ENCODE peak calls at places on chromosomes 5 and 9, in five cellular contexts. W is choroid plexus epithelial cell, K is gastrocnemius medialis, E is heart left ventricle, G is A549. P is an unnamed sample.

GRCh38 chr5:96565843-96566242 is 96.3 kb upstream of the CAST start:
- DNase-seq in E (no peak), K (no peak), W (peak), G (peak), P (peak)

GRCh38 chr5:73412597-73412988 is 36.0 kb downstream of the FOXD1 start:
- DNase-seq in K (no peak), E (no peak), G (peak), W (peak), P (no peak)

GRCh38 chr5:132821350-132821749 is 8.2 kb downstream of the SOWAHA start:
- DNase-seq in K (no peak), E (no peak), G (no peak), W (no peak), P (no peak)

GRCh38 chr9:129285979-129286772 is 108.1 kb upstream of the IER5L start:
- DNase-seq in G (no peak), E (no peak), K (no peak), W (no peak), P (no peak)

GRCh38 chr9:128098017-128098935 is 29.3 kb downstream of the PTGES2 start:
- DNase-seq in W (peak), K (peak), G (peak), E (peak), P (peak)

GRCh38 chr9:128024761-128025308 is 42.3 kb downstream of the NAIF1 start:
- DNase-seq in W (no peak), E (no peak), G (no peak), K (no peak), P (no peak)

GRCh38 chr5:57470339-57470738 is 12.3 kb downstream of the ACTBL2 start:
- DNase-seq in G (no peak), E (no peak), K (no peak), W (no peak), P (no peak)

GRCh38 chr9:96185518-96186156 is 116.3 kb downstream of the HSD17B3 start:
- DNase-seq in G (no peak), W (no peak), E (no peak), K (no peak), P (no peak)

GRCh38 chr9:121303456-121304451 is 35.8 kb downstream of the GSN start:
- DNase-seq in W (no peak), K (no peak), E (peak), G (peak), P (no peak)

GRCh38 chr9:113541019-113541900 is 77.7 kb downstream of the RGS3 start:
- DNase-seq in G (peak), K (no peak), E (peak), W (peak), P (peak)

GRCh38 chr5:74866653-74867162 is 521 bp upstream of the FAM169A start:
- DNase-seq in K (no peak), G (peak), W (no peak), E (no peak), P (no peak)

GRCh38 chr5:140595538-140595937 is 30.9 kb downstream of the SLC35A4 start:
- DNase-seq in W (no peak), E (no peak), G (no peak), K (peak), P (no peak)

GRCh38 chr9:102770704-102771103 is 224.4 kb upstream of the CYLC2 start:
- DNase-seq in G (no peak), W (no peak), K (no peak), E (no peak), P (no peak)

GRCh38 chr9:129722913-129723312 is 29.9 kb downstream of the PTGES start:
- DNase-seq in K (no peak), G (no peak), E (no peak), W (no peak), P (no peak)

GRCh38 chr5:154315756-154316155 is 125.2 kb downstream of the GALNT10 start:
- DNase-seq in E (no peak), G (no peak), W (no peak), K (no peak), P (no peak)

GRCh38 chr5:137708062-137708461 is 27.8 kb downstream of the KLHL3 start:
- DNase-seq in G (no peak), K (no peak), W (no peak), E (no peak), P (no peak)

GRCh38 chr9:93486269-93486668 is 32.9 kb upstream of the FAM120AOS start:
- DNase-seq in E (no peak), W (peak), K (no peak), G (no peak), P (peak)

GRCh38 chr5:73282383-73282782 is 109.4 kb downstream of the TMEM174 start:
- DNase-seq in G (no peak), K (no peak), E (no peak), W (no peak), P (no peak)

GRCh38 chr9:131382850-131383729 is 10.8 kb upstream of the PRRC2B start:
- DNase-seq in W (peak), K (peak), G (peak), E (peak), P (peak)

GRCh38 chr9:108535526-108535925 is 320.3 kb downstream of the ACTL7B start:
- DNase-seq in W (peak), K (no peak), G (peak), E (no peak), P (no peak)

GRCh38 chr5:95812100-95812472 is 10.4 kb downstream of the GLRX start:
- DNase-seq in E (peak), W (peak), K (no peak), G (no peak), P (peak)

GRCh38 chr5:134626369-134627014 is 6.1 kb downstream of the SAR1B start:
- DNase-seq in W (peak), E (no peak), K (peak), G (peak), P (peak)

GRCh38 chr5:128782446-128782845 is 182.8 kb upstream of the SLC27A6 start:
- DNase-seq in G (peak), E (peak), K (peak), W (peak), P (peak)

GRCh38 chr9:93025736-93026135 is 32.8 kb upstream of the SUSD3 start:
- DNase-seq in K (no peak), E (no peak), G (no peak), W (no peak), P (no peak)

GRCh38 chr5:5066276-5067186 is 73.6 kb upstream of the ADAMTS16 start:
- DNase-seq in K (no peak), E (no peak), W (peak), G (no peak), P (no peak)

GRCh38 chr5:169860585-169860984 is 119.7 kb downstream of the INSYN2B start:
- DNase-seq in G (no peak), W (no peak), E (no peak), K (no peak), P (no peak)

GRCh38 chr9:81456431-81456970 is 232.8 kb downstream of the TLE1 start:
- DNase-seq in W (peak), E (no peak), K (no peak), G (no peak), P (peak)

GRCh38 chr5:10489810-10490426 is 48.2 kb downstream of the ROPN1L start:
- DNase-seq in K (no peak), W (peak), G (no peak), E (no peak), P (no peak)

GRCh38 chr9:132798817-132799790 is 79.0 kb downstream of the AK8 start:
- DNase-seq in E (peak), W (peak), G (no peak), K (no peak), P (peak)

GRCh38 chr5:174386306-174386705 is 338.1 kb upstream of the MSX2 start:
- DNase-seq in G (no peak), K (no peak), E (no peak), W (no peak), P (no peak)

GRCh38 chr5:82440041-82440440 is 161.9 kb upstream of the RPS23 start:
- DNase-seq in G (no peak), K (no peak), W (peak), E (no peak), P (peak)

GRCh38 chr5:39466804-39467203 is 42.0 kb upstream of the DAB2 start:
- DNase-seq in W (no peak), E (no peak), G (no peak), K (no peak), P (no peak)

DNA sequence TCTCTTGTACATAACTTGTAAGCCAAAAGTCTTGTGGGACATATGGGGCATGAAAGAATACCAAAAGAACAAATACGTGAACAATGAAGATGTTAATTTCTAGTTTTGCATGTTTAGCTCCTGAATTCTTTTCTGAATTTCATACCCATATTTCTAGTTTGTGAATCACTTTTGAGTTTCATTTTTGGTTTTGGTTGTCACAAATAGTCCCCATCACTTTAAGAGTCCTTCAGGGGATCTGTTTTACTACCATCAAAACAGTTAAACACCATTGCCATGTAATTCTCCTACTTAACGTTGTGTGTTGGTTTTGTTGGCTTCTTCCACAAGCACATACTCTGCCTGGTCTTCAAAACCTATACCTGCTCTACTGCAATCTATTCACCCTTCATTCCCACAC is 27.0 kb downstream of the VCAN start:
- DNase-seq in W (no peak), G (no peak), K (no peak), E (no peak), P (no peak)
- H3K4me3 ChIP-seq in W (no peak), G (no peak), K (no peak), E (no peak), P (no peak)

GRCh38 chr5:149730620-149731331 is 666 bp downstream of the PPARGC1B start:
- DNase-seq in G (peak), K (peak), W (peak), E (peak), P (peak)
- TF ChIP-seq CTCF in G (peak), K (no peak), W (no peak), E (peak), P (no peak)

DNA sequence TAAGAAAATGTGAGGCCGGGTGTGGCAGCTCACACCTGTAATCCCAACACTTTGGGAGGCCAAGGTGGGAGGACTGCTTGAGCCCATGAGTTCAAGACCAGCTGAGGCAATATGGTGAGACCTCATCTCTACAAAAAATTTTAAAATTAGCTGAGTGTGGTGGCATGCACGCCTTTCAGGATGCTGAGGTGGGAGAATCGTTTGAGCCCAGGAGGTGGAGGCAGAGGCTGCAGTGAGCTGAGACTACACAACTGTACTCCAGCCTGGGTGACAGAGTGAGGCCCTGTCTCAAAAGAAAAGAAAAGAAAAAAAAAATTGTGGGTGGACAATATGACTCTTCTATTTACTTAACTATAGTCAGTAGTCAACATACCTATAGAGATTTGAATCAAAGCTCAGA is 4.8 kb downstream of the CHD1 start:
- DNase-seq in G (no peak), K (no peak), E (no peak), W (no peak), P (no peak)
- H3K4me3 ChIP-seq in G (no peak), K (no peak), E (no peak), W (no peak), P (no peak)

GRCh38 chr9:1870915-1871314 is 144.2 kb upstream of the SMARCA2 start:
- DNase-seq in W (no peak), G (no peak), E (no peak), K (no peak), P (no peak)

GRCh38 chr9:1875251-1875851 is 139.8 kb upstream of the SMARCA2 start:
- DNase-seq in E (no peak), K (no peak), G (no peak), W (no peak), P (no peak)

GRCh38 chr9:1871486-1872181 is 143.5 kb upstream of the SMARCA2 start:
- DNase-seq in K (no peak), E (no peak), G (no peak), W (peak), P (no peak)

DNA sequence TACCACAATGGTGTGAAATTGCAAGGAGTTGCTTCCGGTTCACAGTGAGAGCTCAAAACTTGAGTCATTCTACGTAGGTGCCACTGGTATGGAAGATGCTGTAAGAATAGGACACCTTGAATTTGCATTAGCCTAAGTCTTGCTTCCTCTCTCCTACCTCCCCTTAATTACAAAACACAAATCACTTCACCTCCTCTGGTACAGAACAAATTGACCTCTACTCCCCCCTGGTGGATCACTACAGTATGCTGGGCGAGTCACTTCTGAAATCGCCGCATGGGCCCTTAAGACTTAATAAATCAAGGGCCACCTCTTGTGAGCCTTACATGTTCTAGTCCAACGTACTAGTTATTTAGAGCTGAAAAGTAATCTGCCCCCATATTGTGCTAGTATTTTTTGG is 145.3 kb upstream of the SMARCA2 start:
- DNase-seq in W (peak), E (no peak), G (peak), K (no peak), P (peak)
- TF ChIP-seq CTCF in W (peak), E (peak), G (peak), K (no peak), P (peak)

GRCh38 chr5:103446813-103447212 is 115.8 kb downstream of the NUDT12 start:
- DNase-seq in G (no peak), W (no peak), K (no peak), E (no peak), P (no peak)
- H3K4me3 ChIP-seq in G (no peak), W (no peak), K (no peak), E (no peak), P (no peak)

DNA sequence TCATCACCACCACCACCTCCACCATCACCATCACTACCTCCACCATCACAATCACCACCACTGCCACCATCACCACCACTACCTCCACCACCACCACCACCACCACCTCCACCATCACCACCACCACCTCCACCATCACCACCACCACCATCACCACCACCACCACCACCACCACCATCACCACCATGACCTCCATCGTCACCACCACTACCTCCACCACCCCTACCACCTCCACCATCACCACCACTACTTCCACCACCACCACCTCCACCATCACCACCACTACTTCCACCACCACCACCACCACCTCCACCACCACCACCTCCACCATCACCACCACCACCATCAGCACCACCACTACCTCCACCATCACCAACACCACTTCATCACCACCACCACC is 23.5 kb upstream of the ADCY2 start:
- DNase-seq in W (no peak), K (no peak), G (no peak), E (no peak), P (no peak)
- TF ChIP-seq CTCF in W (no peak), K (no peak), G (no peak), E (no peak), P (no peak)

P was measured in fibroblast of villous mesenchyme.